ENCODE peak calls at places on chromosomes 16 and 17, in nine cellular contexts. D is activated T-cell treated with anti-CD3 and anti-CD28 coated beads for 4 hours; Y is stimulated activated naive CD8-positive, alpha-beta T cell treated with anti-CD3 and anti-CD28 coated beads, Interleukin-15, amount 100 ng/mL, for 72 hours; C is stimulated activated CD4-positive, alpha-beta T cell treated with anti-CD3 and anti-CD28 coated beads, Interleukin-15, amount 100 ng/mL, for 24 hours; M is stromal cell of bone marrow; F is activated CD4-positive, alpha-beta T cell treated with anti-CD3 and anti-CD28 coated beads for 24 hours; N is bronchial epithelial cell; G is sciatic nerve; L is endothelial cell. S is an unnamed sample.

GRCh38 chr17:29567362-29568330 is 809 bp upstream of the ABHD15 start:
- DNase-seq in D (peak), Y (peak), C (peak), M (no peak), F (peak), N (no peak), G (peak), L (peak), S (no peak)

GRCh38 chr17:16906670-16907069 is 65.2 kb downstream of the TNFRSF13B start:
- DNase-seq in D (no peak), Y (no peak), C (peak), M (no peak), F (no peak), N (no peak), G (no peak), L (no peak), S (no peak)

GRCh38 chr16:71629617-71630016 is 3.6 kb downstream of the MARVELD3 start:
- DNase-seq in D (no peak), Y (no peak), C (no peak), M (no peak), F (no peak), N (no peak), G (no peak), L (no peak), S (no peak)

GRCh38 chr17:33657181-33657580 is 364.1 kb upstream of the ASIC2 start:
- DNase-seq in D (no peak), Y (no peak), C (no peak), M (no peak), F (no peak), N (no peak), G (no peak), L (no peak), S (no peak)

GRCh38 chr17:64507418-64507766 is 615 bp downstream of the CEP95 start:
- DNase-seq in D (peak), Y (no peak), C (peak), M (peak), F (no peak), N (peak), G (no peak), L (peak), S (no peak)

GRCh38 chr16:10490141-10490540 is 90.3 kb downstream of the EMP2 start:
- DNase-seq in D (no peak), Y (no peak), C (no peak), M (peak), F (no peak), N (no peak), G (no peak), L (no peak), S (no peak)

GRCh38 chr17:14575349-14575966 is 274.6 kb downstream of the HS3ST3B1 start:
- DNase-seq in D (no peak), Y (no peak), C (no peak), M (no peak), F (no peak), N (no peak), G (no peak), L (no peak), S (no peak)

GRCh38 chr17:29215717-29216116 is 30.9 kb upstream of the CRYBA1 start:
- DNase-seq in D (no peak), Y (no peak), C (no peak), M (no peak), F (no peak), N (peak), G (no peak), L (no peak), S (no peak)

GRCh38 chr16:57563761-57564160 is 21.3 kb downstream of the ADGRG5 start:
- DNase-seq in D (no peak), Y (no peak), C (no peak), M (no peak), F (no peak), N (no peak), G (no peak), L (no peak), S (no peak)

GRCh38 chr16:27476240-27476639 is 73.5 kb downstream of the GTF3C1 start:
- DNase-seq in D (no peak), Y (no peak), C (no peak), M (no peak), F (no peak), N (no peak), G (no peak), L (no peak), S (no peak)

GRCh38 chr17:52145496-52145895 is 13.0 kb downstream of the CA10 start:
- DNase-seq in D (no peak), Y (no peak), C (no peak), M (no peak), F (no peak), N (peak), G (no peak), L (no peak), S (peak)

S was measured in epithelial cell of prostate.